ENCODE peak calls at places on chromosomes 6 and 20, in eight cellular contexts. T is NCI-H1092 treated with DMSO at 0.1 percent for 48 hours, O is spleen, U is globus pallidus, L is NCI-H1105, C is G401, Z is left ventricle myocardium inferior, K is EL. W is an unnamed sample.

GRCh38 chr6:114346451-114346850 is 3.6 kb upstream of the HS3ST5 start:
- DNase-seq in T (no peak), O (no peak), U (no peak), L (no peak), C (no peak), Z (no peak), K (no peak), W (no peak)

GRCh38 chr6:127403636-127404035 is 55.6 kb downstream of the KIAA0408 start:
- DNase-seq in T (no peak), O (no peak), U (no peak), L (no peak), C (no peak), Z (no peak), K (no peak), W (no peak)

GRCh38 chr6:135280375-135281136 is 99.4 kb downstream of the MYB start:
- DNase-seq in T (no peak), O (no peak), U (no peak), L (no peak), C (peak), Z (no peak), K (peak), W (no peak)

GRCh38 chr6:81977488-81977887 is 225.0 kb upstream of the TENT5A start:
- DNase-seq in T (no peak), O (no peak), U (no peak), L (no peak), C (no peak), Z (no peak), K (peak), W (no peak)

GRCh38 chr6:37077459-37078296 is 72.2 kb downstream of the FGD2 start:
- DNase-seq in T (no peak), O (no peak), U (no peak), L (no peak), C (no peak), Z (peak), K (peak), W (peak)

GRCh38 chr6:21360353-21360752 is 233.2 kb upstream of the SOX4 start:
- DNase-seq in T (no peak), O (no peak), U (no peak), L (no peak), C (no peak), Z (no peak), K (no peak), W (peak)

GRCh38 chr20:20225325-20225724 is 142.6 kb upstream of the INSM1 start:
- DNase-seq in T (peak), O (no peak), U (no peak), L (peak), C (no peak), Z (no peak), K (no peak), W (no peak)

GRCh38 chr6:2034256-2034655 is 211.1 kb downstream of the GMDS start:
- DNase-seq in T (no peak), O (no peak), U (no peak), L (no peak), C (no peak), Z (no peak), K (no peak), W (no peak)

GRCh38 chr6:109024368-109024767 is 70.3 kb downstream of the SESN1 start:
- DNase-seq in T (no peak), O (no peak), U (no peak), L (no peak), C (no peak), Z (no peak), K (peak), W (no peak)

GRCh38 chr6:149094934-149095341 is 222.6 kb upstream of the TAB2 start:
- DNase-seq in T (no peak), O (no peak), U (no peak), L (no peak), C (no peak), Z (no peak), K (peak), W (no peak)

GRCh38 chr6:98836962-98837944 is 2.9 kb downstream of the POU3F2 start:
- DNase-seq in T (no peak), O (no peak), U (peak), L (no peak), C (no peak), Z (no peak), K (no peak), W (no peak)

W was measured in ELF-1.